ENCODE peak calls at places on chromosome 6, in six cellular contexts. N, J, U, L, S and Q are unnamed samples. For H3K4me1, the result is how much of the 10 kb centered on the place peaks cover.

GRCh38 chr6:89239338-89239737 is 22.2 kb upstream of the GABRR1 start:
- DNase-seq in S (no peak), U (no peak), L (no peak), N (peak), J (no peak), Q (no peak)

GRCh38 chr6:131065112-131065823 is 2.2 kb upstream of the EPB41L2 start:
- DNase-seq in S (peak), L (no peak), J (no peak), U (no peak), N (no peak), Q (no peak)

GRCh38 chr6:453152-453551 is 61.6 kb downstream of the IRF4 start:
- DNase-seq in J (no peak), U (peak), L (no peak), S (no peak), N (no peak), Q (no peak)

GRCh38 chr6:48037946-48038345 is 73.1 kb downstream of the PTCHD4 start:
- DNase-seq in J (no peak), S (no peak), L (no peak), N (no peak), U (no peak), Q (no peak)

GRCh38 chr6:4055420-4056041 is 23.4 kb downstream of the FAM217A start:
- DNase-seq in N (peak), L (no peak), J (no peak), U (peak), S (peak), Q (peak)

GRCh38 chr6:96014846-96015245 is 928 bp upstream of the FUT9 start:
- DNase-seq in U (no peak), L (no peak), J (no peak), S (no peak), N (no peak), Q (no peak)

GRCh38 chr6:104952911-104953409 is 3.9 kb upstream of the LIN28B start:
- DNase-seq in S (peak), U (no peak), N (no peak), L (no peak), J (no peak), Q (no peak)

GRCh38 chr6:2688416-2689064 is 62.2 kb downstream of the MYLK4 start:
- DNase-seq in S (no peak), U (no peak), J (no peak), L (no peak), N (no peak), Q (no peak)

GRCh38 chr6:119484598-119484997 is 135.0 kb upstream of the MAN1A1 start:
- DNase-seq in N (no peak), U (no peak), L (no peak), S (peak), J (no peak), Q (no peak)

GRCh38 chr6:31878761-31879542 is at the start of gene SLC44A4:
- DNase-seq in U (no peak), J (no peak), N (no peak), L (no peak), S (peak), Q (no peak)

GRCh38 chr6:104483225-104483834 is 376.4 kb downstream of the HACE1 start:
- DNase-seq in N (no peak), J (no peak), S (peak), U (no peak), L (no peak), Q (no peak)

GRCh38 chr6:39153766-39154397 is 38.9 kb upstream of the SAYSD1 start:
- DNase-seq in L (no peak), U (no peak), J (no peak), N (no peak), S (no peak), Q (no peak)

GRCh38 chr6:157579467-157580031 is 198.6 kb downstream of the ZDHHC14 start:
- DNase-seq in U (no peak), J (no peak), S (no peak), L (no peak), N (no peak), Q (no peak)

GRCh38 chr6:163753430-163753829 is 338.9 kb downstream of the QKI start:
- DNase-seq in N (no peak), L (no peak), U (no peak), J (no peak), S (no peak), Q (no peak)

GRCh38 chr6:28226460-28226859 is 1.4 kb downstream of the ZSCAN9 start:
- DNase-seq in S (no peak), U (no peak), N (no peak), L (no peak), J (no peak), Q (no peak)

GRCh38 chr6:65566117-65566516 is 140.9 kb downstream of the EYS start:
- DNase-seq in L (no peak), N (peak), U (no peak), S (no peak), J (no peak), Q (no peak)

GRCh38 chr6:143747347-143747842 is 69.6 kb downstream of the PHACTR2 start:
- DNase-seq in J (no peak), L (no peak), N (no peak), U (no peak), S (peak), Q (no peak)

GRCh38 chr6:157661652-157662051 is 161.4 kb upstream of the SNX9 start:
- DNase-seq in J (no peak), L (no peak), S (no peak), N (no peak), U (no peak), Q (no peak)

GRCh38 chr6:33692078-33692759 is 19.3 kb downstream of the UQCC2 start:
- DNase-seq in S (no peak), N (no peak), L (peak), J (no peak), U (no peak), Q (no peak)

GRCh38 chr6:56312049-56312448 is 64.7 kb upstream of the COL21A1 start:
- DNase-seq in L (no peak), N (no peak), S (no peak), J (no peak), U (no peak), Q (no peak)

GRCh38 chr6:126537437-126537836 is 197.5 kb downstream of the CENPW start:
- DNase-seq in U (no peak), L (no peak), S (no peak), J (no peak), N (no peak), Q (no peak)

GRCh38 chr6:166691199-166691598 is 64.1 kb upstream of the RPS6KA2 start:
- DNase-seq in L (no peak), J (no peak), S (peak), N (no peak), U (no peak), Q (no peak)

GRCh38 chr6:45388328-45388727 is 10.6 kb upstream of the SUPT3H start:
- DNase-seq in J (no peak), N (no peak), S (peak), U (no peak), L (no peak), Q (no peak)

GRCh38 chr6:132763269-132763668 is 5.6 kb upstream of the VNN2 start:
- DNase-seq in L (no peak), U (no peak), J (no peak), N (peak), S (no peak), Q (no peak)

GRCh38 chr6:44048277-44048676 is 79.0 kb downstream of the MRPL14 start:
- DNase-seq in U (no peak), J (no peak), S (no peak), L (no peak), N (no peak), Q (no peak)

DNA sequence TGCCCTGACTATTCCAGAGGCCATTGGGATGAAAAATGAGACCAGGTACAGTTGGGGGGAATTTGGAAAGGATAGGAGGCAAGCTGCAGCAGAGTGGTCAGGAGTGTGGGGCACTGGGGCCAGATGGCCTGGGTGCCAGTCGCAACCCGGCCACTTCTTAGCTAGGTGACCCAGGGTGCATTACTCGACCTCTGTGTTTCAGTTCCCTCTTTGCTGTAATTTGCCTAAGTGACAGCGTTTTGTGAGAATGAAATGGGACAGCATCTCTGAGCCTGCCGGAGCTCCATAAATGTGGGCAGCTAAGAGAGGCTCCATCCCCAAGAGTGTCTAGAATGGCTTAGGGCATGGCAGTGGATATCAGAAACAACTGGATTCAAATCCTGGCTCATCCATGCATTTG is 13.9 kb downstream of the LRFN2 start:
- DNase-seq in L (no peak), U (no peak), J (no peak), N (peak), S (no peak), Q (no peak)
- H3K4me1 ChIP-seq in L (under half), U (under half), J (under half), N (under half), S (under half), Q (under half)

GRCh38 chr6:116278853-116279231 is 888 bp downstream of the TSPYL1 start:
- DNase-seq in J (peak), U (no peak), N (no peak), S (no peak), L (peak), Q (no peak)

GRCh38 chr6:116279232-116280160 is at the start of gene TSPYL1:
- DNase-seq in N (peak), L (peak), S (peak), J (peak), U (peak), Q (peak)

GRCh38 chr6:116277124-116277523 is 2.6 kb downstream of the TSPYL1 start:
- DNase-seq in J (no peak), N (no peak), S (no peak), U (no peak), L (no peak), Q (no peak)

GRCh38 chr6:116280161-116280959 is 630 bp upstream of the TSPYL1 start:
- DNase-seq in L (peak), N (peak), U (no peak), S (no peak), J (no peak), Q (no peak)

DNA sequence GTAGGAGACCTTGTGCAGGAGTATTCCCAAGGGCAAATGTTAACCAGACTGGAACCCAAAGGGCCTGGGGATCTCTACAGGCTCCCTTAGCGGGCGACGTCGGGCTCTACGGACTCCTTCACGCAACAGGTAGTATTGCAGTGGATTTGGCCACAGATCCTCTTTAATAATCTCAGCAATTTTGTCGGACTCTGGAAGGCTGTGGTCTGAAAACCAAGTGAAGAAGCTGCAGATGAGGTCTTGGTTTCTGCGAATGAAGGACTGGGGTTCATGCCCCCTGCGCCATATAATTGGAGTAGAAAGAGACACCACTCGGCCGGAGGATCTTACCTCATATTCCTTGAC is 1.3 kb downstream of the TSPYL1 start:
- DNase-seq in U (no peak), S (no peak), L (no peak), N (no peak), J (no peak), Q (no peak)
- H3K4me1 ChIP-seq in U (under half), S (under half), L (under half), N (half or more), J (half or more), Q (under half)

DNA sequence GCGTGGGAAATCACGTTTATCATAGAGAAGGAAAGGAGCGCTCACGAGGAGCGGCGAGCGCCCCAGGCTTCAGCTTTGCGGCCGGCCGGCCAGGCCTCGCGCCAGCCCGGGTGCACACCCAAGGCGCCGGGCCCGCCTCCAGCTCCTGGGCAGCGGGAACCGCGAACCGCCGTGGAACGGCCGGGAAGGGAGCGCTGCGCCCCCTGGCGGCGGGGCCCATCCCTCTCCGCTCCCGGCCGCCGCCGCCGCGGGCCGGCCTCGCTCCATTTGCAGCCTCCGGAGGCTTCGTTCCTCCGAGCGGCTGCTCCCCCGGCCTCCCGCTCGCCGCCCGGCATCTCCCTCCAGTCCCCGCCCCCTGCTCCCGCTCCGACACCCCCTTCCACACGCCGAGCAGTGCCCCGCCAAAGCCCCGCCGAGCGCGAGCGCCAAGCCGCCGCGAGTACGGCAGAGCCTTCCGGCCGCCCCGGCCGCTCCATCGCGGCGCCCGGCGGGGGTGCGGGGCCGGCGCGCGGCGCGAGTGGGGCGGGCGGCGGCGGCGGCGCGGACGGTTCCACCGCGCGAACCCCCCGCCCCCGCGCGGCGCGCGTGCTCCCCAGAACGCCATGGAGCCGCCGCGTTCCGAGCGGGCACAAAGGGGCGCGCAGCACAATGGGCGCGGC is 973 bp downstream of the BEND3 start:
- DNase-seq in U (peak), J (peak), S (peak), N (peak), L (peak), Q (peak)
- H3K4me1 ChIP-seq in U (under half), J (under half), S (under half), N (half or more), L (under half), Q (under half)

DNA sequence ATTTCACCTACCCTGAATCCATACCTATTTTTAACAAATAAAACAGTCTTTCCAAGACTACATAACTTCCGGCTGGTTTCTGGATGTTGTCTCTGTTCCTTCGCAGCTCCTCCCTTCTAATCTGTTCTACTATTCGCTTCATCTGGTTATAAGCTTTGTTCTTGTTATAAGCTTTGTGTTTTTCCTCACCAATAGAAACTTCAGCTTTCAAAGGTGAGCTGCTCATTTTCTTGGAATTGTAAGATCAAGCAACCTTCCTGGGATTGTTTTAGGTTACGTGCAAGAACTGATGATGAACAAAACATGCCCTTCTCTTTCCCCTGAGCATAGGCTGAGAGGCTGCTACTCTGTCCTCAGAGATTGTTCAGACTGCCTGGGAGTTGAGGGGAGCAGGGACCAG is 2.1 kb downstream of the GFOD1 start:
- DNase-seq in S (no peak), J (no peak), L (no peak), N (no peak), U (no peak), Q (no peak)
- H3K4me1 ChIP-seq in S (under half), J (half or more), L (under half), N (under half), U (under half), Q (under half)